ENCODE peak calls at places on chromosomes 2 and 18, in five cellular contexts. N is RPMI8226; F is activated effector memory CD4-positive, alpha-beta T cell treated with Interleukin-2 at 50 U/mL for 16 hours; J is WTC11; I is activated gamma-delta T cell treated with Interleukin-2 at 50 U/mL for 16 hours. L is an unnamed sample.

GRCh38 chr18:47767699-47768098 is 162.8 kb downstream of the SMAD2 start:
- DNase-seq in N (no peak), F (no peak), J (no peak), I (no peak), L (no peak)

GRCh38 chr2:44598330-44598729 is 236.6 kb downstream of the CAMKMT start:
- DNase-seq in N (no peak), F (no peak), J (no peak), I (no peak), L (no peak)

GRCh38 chr2:45915523-45915922 is 264.0 kb downstream of the PRKCE start:
- DNase-seq in N (no peak), F (no peak), J (no peak), I (no peak), L (no peak)

GRCh38 chr18:58887613-58887963 is 22.9 kb downstream of the ZNF532 start:
- DNase-seq in N (peak; percentile 64), F (no peak), J (no peak), I (no peak), L (no peak)

GRCh38 chr2:70471129-70471528 is 82.5 kb downstream of the TGFA start:
- DNase-seq in N (no peak), F (no peak), J (no peak), I (no peak), L (no peak)

GRCh38 chr2:8676191-8676914 is 5.5 kb upstream of the ID2 start:
- DNase-seq in N (no peak), F (no peak), J (peak; percentile 48), I (no peak), L (peak; percentile 63)

GRCh38 chr18:63708650-63709049 is 5.9 kb downstream of the SERPINB11 start:
- DNase-seq in N (no peak), F (no peak), J (no peak), I (no peak), L (no peak)

GRCh38 chr2:140567734-140568133 is 1563.1 kb downstream of the LRP1B start:
- DNase-seq in N (no peak), F (no peak), J (no peak), I (no peak), L (no peak)

GRCh38 chr2:62089658-62090057 is 106.3 kb upstream of the B3GNT2 start:
- DNase-seq in N (no peak), F (no peak), J (no peak), I (no peak), L (no peak)

GRCh38 chr2:73920577-73921545 is 5.8 kb upstream of the DGUOK start:
- DNase-seq in N (peak; percentile 26), F (no peak), J (peak; percentile 85), I (peak; percentile 16), L (peak; percentile 93)

GRCh38 chr2:81481994-81482368 is 1177.4 kb upstream of the LRRTM1 start:
- DNase-seq in N (peak; percentile 83), F (no peak), J (no peak), I (no peak), L (peak; percentile 10)

GRCh38 chr2:232610081-232610480 is 23.3 kb upstream of the EFHD1 start:
- DNase-seq in N (no peak), F (no peak), J (no peak), I (no peak), L (no peak)

GRCh38 chr18:59512025-59512710 is 153.1 kb upstream of the LMAN1 start:
- DNase-seq in N (no peak), F (no peak), J (no peak), I (no peak), L (no peak)

GRCh38 chr18:73156117-73156516 is 288.3 kb upstream of the NETO1 start:
- DNase-seq in N (no peak), F (no peak), J (no peak), I (no peak), L (no peak)

GRCh38 chr2:20599001-20599600 is 51.8 kb downstream of the HS1BP3 start:
- DNase-seq in N (no peak), F (no peak), J (no peak), I (no peak), L (no peak)

GRCh38 chr2:27264253-27264752 is 1.5 kb upstream of the SLC30A3 start:
- DNase-seq in N (peak; percentile 44), F (no peak), J (peak; percentile 45), I (no peak), L (peak; percentile 77)

GRCh38 chr2:109459485-109459884 is 154.3 kb downstream of the SEPTIN10 start:
- DNase-seq in N (no peak), F (no peak), J (no peak), I (no peak), L (no peak)

GRCh38 chr2:233832869-233833812 is 21.2 kb downstream of the HJURP start:
- DNase-seq in N (no peak), F (no peak), J (peak; percentile 80), I (no peak), L (peak; percentile 87)

L was measured in GM23338.